ENCODE peak calls at places on chromosomes 4 and X, in seven cellular contexts. One of them, this sample, is unnamed.

GRCh38 chr4:119683518-119683917 is 54.9 kb upstream of the PDE5A start:
- DNase-seq in T1000: no peak
- DNase-seq in T-helper 2 cell: no peak
- DNase-seq in PC-3: peak; percentile 73
- DNase-seq in astrocyte of the spinal cord: peak; percentile 80
- DNase-seq in choroid plexus epithelial cell: peak; percentile 71
- DNase-seq in activated B cell treated with CpG ODN at 0.5 μM for 24 hours: no peak
- DNase-seq in this sample: peak; percentile 93

GRCh38 chr4:14180166-14180565 is 552.6 kb upstream of the BOD1L1 start:
- DNase-seq in activated B cell treated with CpG ODN at 0.5 μM for 24 hours: no peak
- DNase-seq in astrocyte of the spinal cord: no peak
- DNase-seq in choroid plexus epithelial cell: no peak
- DNase-seq in T-helper 2 cell: no peak
- DNase-seq in T1000: no peak
- DNase-seq in PC-3: no peak
- DNase-seq in this sample: no peak

GRCh38 chr4:53026233-53026632 is 164.1 kb downstream of the RASL11B start:
- DNase-seq in T-helper 2 cell: no peak
- DNase-seq in PC-3: no peak
- DNase-seq in T1000: no peak
- DNase-seq in activated B cell treated with CpG ODN at 0.5 μM for 24 hours: no peak
- DNase-seq in choroid plexus epithelial cell: no peak
- DNase-seq in astrocyte of the spinal cord: no peak
- DNase-seq in this sample: peak; percentile 25

GRCh38 chrX:10166731-10167149 is 10.0 kb downstream of the CLCN4 start:
- DNase-seq in activated B cell treated with CpG ODN at 0.5 μM for 24 hours: no peak
- DNase-seq in astrocyte of the spinal cord: no peak
- DNase-seq in T-helper 2 cell: no peak
- DNase-seq in PC-3: no peak
- DNase-seq in choroid plexus epithelial cell: no peak
- DNase-seq in T1000: no peak
- DNase-seq in this sample: no peak

GRCh38 chrX:76279007-76279406 is 106.1 kb downstream of the PBDC1 start:
- DNase-seq in PC-3: peak; percentile 67
- DNase-seq in astrocyte of the spinal cord: peak; percentile 36
- DNase-seq in T-helper 2 cell: peak; percentile 7
- DNase-seq in activated B cell treated with CpG ODN at 0.5 μM for 24 hours: no peak
- DNase-seq in T1000: peak; percentile 19
- DNase-seq in choroid plexus epithelial cell: peak; percentile 64
- DNase-seq in this sample: peak; percentile 47

GRCh38 chrX:52262195-52262546 is 77.5 kb downstream of the MAGED4 start:
- DNase-seq in choroid plexus epithelial cell: no peak
- DNase-seq in astrocyte of the spinal cord: peak; percentile 0
- DNase-seq in T-helper 2 cell: no peak
- DNase-seq in T1000: no peak
- DNase-seq in PC-3: no peak
- DNase-seq in activated B cell treated with CpG ODN at 0.5 μM for 24 hours: no peak
- DNase-seq in this sample: no peak

GRCh38 chrX:132227383-132228112 is 8.3 kb upstream of the RAP2C start:
- DNase-seq in T1000: no peak
- DNase-seq in choroid plexus epithelial cell: peak; percentile 37
- DNase-seq in activated B cell treated with CpG ODN at 0.5 μM for 24 hours: no peak
- DNase-seq in PC-3: no peak
- DNase-seq in astrocyte of the spinal cord: no peak
- DNase-seq in T-helper 2 cell: no peak
- DNase-seq in this sample: peak; percentile 27

GRCh38 chr4:73917081-73917501 is 47.9 kb downstream of the CXCL1 start:
- DNase-seq in T-helper 2 cell: no peak
- DNase-seq in astrocyte of the spinal cord: peak; percentile 97
- DNase-seq in choroid plexus epithelial cell: peak; percentile 98
- DNase-seq in T1000: peak; percentile 23
- DNase-seq in PC-3: peak; percentile 94
- DNase-seq in activated B cell treated with CpG ODN at 0.5 μM for 24 hours: no peak
- DNase-seq in this sample: peak; percentile 96

GRCh38 chrX:63349307-63349706 is 1.8 kb downstream of the SPIN4 start:
- DNase-seq in PC-3: peak; percentile 14
- DNase-seq in activated B cell treated with CpG ODN at 0.5 μM for 24 hours: no peak
- DNase-seq in choroid plexus epithelial cell: peak; percentile 2
- DNase-seq in T1000: no peak
- DNase-seq in T-helper 2 cell: no peak
- DNase-seq in astrocyte of the spinal cord: no peak
- DNase-seq in this sample: no peak

GRCh38 chr4:48234575-48234974 is 35.1 kb downstream of the TEC start:
- DNase-seq in astrocyte of the spinal cord: no peak
- DNase-seq in PC-3: no peak
- DNase-seq in choroid plexus epithelial cell: no peak
- DNase-seq in T-helper 2 cell: no peak
- DNase-seq in T1000: no peak
- DNase-seq in activated B cell treated with CpG ODN at 0.5 μM for 24 hours: no peak
- DNase-seq in this sample: no peak

GRCh38 chr4:76611164-76611563 is 176.1 kb downstream of the SHROOM3 start:
- DNase-seq in PC-3: no peak
- DNase-seq in T-helper 2 cell: no peak
- DNase-seq in astrocyte of the spinal cord: peak; percentile 16
- DNase-seq in T1000: no peak
- DNase-seq in choroid plexus epithelial cell: peak; percentile 80
- DNase-seq in activated B cell treated with CpG ODN at 0.5 μM for 24 hours: no peak
- DNase-seq in this sample: peak; percentile 67

GRCh38 chr4:113052379-113052951 is 3.0 kb downstream of the ANK2 start:
- DNase-seq in T1000: peak; percentile 36
- DNase-seq in astrocyte of the spinal cord: peak; percentile 86
- DNase-seq in activated B cell treated with CpG ODN at 0.5 μM for 24 hours: no peak
- DNase-seq in T-helper 2 cell: no peak
- DNase-seq in PC-3: peak; percentile 59
- DNase-seq in choroid plexus epithelial cell: peak; percentile 17
- DNase-seq in this sample: peak; percentile 11

GRCh38 chr4:71367546-71367945 is 28.7 kb downstream of the SLC4A4 start:
- DNase-seq in T1000: no peak
- DNase-seq in PC-3: no peak
- DNase-seq in T-helper 2 cell: no peak
- DNase-seq in astrocyte of the spinal cord: no peak
- DNase-seq in activated B cell treated with CpG ODN at 0.5 μM for 24 hours: no peak
- DNase-seq in choroid plexus epithelial cell: no peak
- DNase-seq in this sample: no peak

GRCh38 chr4:144705861-144706590 is 60.1 kb downstream of the HHIP start:
- DNase-seq in astrocyte of the spinal cord: no peak
- DNase-seq in T1000: no peak
- DNase-seq in activated B cell treated with CpG ODN at 0.5 μM for 24 hours: no peak
- DNase-seq in PC-3: no peak
- DNase-seq in T-helper 2 cell: no peak
- DNase-seq in choroid plexus epithelial cell: no peak
- DNase-seq in this sample: no peak